ENCODE peak calls at places on chromosomes 4 and X, in five cellular contexts. B is GM23338, W is H1, G is HepG2, R is GM12878. L is an unnamed sample.
A peak's percentile ranks its signal among the peaks of the same experiment; 100 is the strongest.

GRCh38 chr4:97394653-97395052 is 748.6 kb downstream of the STPG2 start:
- DNase-seq in W (no peak), G (no peak), B (no peak), R (no peak), L (no peak)

GRCh38 chr4:25160714-25161598 is 707 bp upstream of the SEPSECS start:
- DNase-seq in R (no peak), G (peak; percentile 32), B (no peak), W (no peak), L (peak; percentile 38)

GRCh38 chrX:41302293-41302868 is 31.6 kb upstream of the DDX3X start:
- DNase-seq in B (no peak), R (no peak), W (no peak), G (no peak), L (no peak)

GRCh38 chr4:86891785-86892638 is at the start of gene C4orf36:
- DNase-seq in B (peak; percentile 90), G (no peak), R (no peak), W (peak; percentile 86), L (peak; percentile 56)

GRCh38 chrX:47523713-47524166 is 37.3 kb upstream of the ARAF start:
- DNase-seq in R (no peak), B (no peak), W (peak; percentile 59), G (no peak), L (no peak)

GRCh38 chr4:71011451-71011850 is 18.0 kb downstream of the DCK start:
- DNase-seq in W (no peak), G (no peak), R (no peak), B (no peak), L (no peak)

GRCh38 chrX:49210406-49210805 is 10.4 kb upstream of the SYP start:
- DNase-seq in W (no peak), B (no peak), G (no peak), R (no peak), L (no peak)

GRCh38 chr4:152537881-152538280 is 2.0 kb upstream of the FBXW7 start:
- DNase-seq in B (no peak), R (no peak), G (no peak), W (no peak), L (no peak)

GRCh38 chrX:15785176-15785735 is 5.0 kb upstream of the ZRSR2 start:
- DNase-seq in W (no peak), R (no peak), B (no peak), G (peak; percentile 21), L (no peak)

GRCh38 chr4:2963185-2964076 is at the start of the genes GRK4 and NOP14:
- DNase-seq in R (peak; percentile 92), B (peak; percentile 99), G (peak; percentile 94), W (peak; percentile 93), L (peak; percentile 95)
- TF ChIP-seq EZH2 in R (no peak), B (no peak), G (no peak), W (no peak), L (no peak)

DNA sequence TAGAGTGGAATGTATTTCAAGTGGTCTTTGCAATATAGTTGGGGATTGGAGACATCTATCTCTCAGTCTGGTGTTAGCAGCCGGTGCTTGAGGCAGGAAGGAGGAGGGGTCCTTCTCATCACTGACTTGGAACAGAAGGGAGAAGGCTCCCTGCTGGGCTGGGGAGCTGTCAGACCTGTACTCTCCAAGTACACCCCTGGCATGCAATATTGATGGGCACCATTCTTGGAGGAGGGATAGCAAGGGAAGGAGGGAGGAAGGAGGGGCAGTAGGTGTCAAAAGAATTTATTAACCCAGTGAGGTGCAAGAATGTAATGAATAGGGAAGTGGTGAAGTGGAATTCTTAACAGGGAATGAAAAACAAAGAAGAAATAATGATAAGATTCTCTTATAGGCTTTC is 338.8 kb downstream of the UNC5C start:
- DNase-seq in G (no peak), W (no peak), B (no peak), R (no peak), L (no peak)
- TF ChIP-seq CREB1 in G (no peak), W (no peak), B (no peak), R (no peak), L (no peak)

DNA sequence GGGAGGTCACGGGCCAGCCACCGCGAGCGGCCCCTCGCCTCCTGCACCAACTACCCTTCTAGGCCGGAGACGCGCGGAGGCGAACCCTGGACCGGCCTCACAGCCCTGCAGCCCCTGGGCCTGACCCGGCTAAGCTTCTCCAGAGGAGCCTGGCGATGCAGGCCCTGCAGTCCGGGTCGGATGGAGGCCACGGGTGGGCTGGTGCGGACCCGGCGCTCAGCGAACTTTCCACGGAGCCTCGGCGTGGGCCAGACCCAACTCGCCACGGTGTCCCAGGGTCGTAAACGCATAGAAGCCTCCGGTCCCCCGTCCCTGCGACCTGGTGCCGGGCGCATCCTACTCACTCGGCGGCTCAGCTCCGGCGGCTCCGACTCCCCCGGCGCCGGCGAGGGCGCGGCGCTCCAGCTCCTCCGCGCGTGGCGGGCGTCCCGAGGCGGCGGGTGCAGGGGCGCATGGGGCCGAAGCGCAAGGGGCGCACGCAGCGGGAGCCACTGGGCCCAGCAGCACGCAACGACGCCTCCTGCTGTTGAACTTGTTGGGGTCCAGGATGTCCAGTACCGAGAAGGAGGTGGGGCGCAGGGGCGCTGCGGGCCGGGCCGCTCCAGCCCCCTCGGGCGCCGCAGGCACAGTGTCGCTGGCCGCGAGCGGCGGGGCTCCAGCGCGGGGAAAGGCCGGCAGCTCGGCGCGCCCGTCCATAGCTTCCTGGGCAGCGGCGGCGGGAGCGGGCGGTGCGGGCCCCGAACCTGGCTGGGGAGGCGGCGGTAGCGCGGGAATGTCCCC is 416 bp downstream of the NKX1-1 start:
- DNase-seq in W (no peak), G (no peak), R (no peak), B (peak; percentile 65), L (no peak)
- TF ChIP-seq EZH2 in W (peak; percentile 28), G (no peak), R (no peak), B (peak; percentile 86), L (no peak)

DNA sequence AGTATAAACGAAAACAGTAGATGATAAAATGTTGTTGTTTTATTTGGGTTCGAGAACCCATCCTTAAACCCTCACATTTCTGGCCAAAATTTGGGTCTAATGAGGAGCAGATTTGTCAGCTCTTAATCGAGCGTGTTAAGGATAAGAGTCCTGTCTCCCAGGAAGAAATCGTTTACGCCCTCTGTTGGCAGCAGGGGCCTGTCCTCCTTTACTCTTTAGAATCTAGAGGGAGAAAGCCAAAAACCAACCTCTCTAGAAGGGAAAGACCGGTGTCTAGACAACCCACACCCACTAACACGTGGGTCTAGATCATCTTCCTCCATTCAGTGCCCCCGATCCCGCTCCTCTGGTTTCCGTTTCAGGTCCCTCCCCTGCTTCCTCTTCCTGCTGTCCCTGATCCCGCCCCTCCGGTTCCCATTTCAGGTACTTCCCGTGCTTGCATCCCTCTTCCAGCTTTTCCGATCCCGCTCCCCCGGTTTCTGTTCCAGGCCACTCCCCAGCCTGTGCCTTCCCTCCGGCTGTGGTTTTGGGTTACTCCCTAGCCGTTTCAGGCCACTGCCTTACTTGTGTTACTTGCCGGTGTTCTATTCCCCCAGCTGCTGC is 339.1 kb downstream of the PAPSS1 start:
- DNase-seq in R (no peak), G (no peak), W (no peak), B (peak; percentile 21), L (peak; percentile 4)
- TF ChIP-seq CREB1 in R (no peak), G (no peak), W (no peak), B (no peak), L (no peak)